ENCODE peak calls at places on chromosome 18, in four cellular contexts. I, T, Z and Q are unnamed samples.
A peak's percentile ranks its signal among the peaks of the same experiment; 100 is the strongest.

GRCh38 chr18:44899832-44900231 is 219.1 kb downstream of the SETBP1 start:
- DNase-seq in T (no peak), I (no peak), Z (no peak), Q (no peak)

GRCh38 chr18:47175895-47176575 is at the start of gene IER3IP1:
- DNase-seq in T (peak; percentile 93), Z (peak; percentile 92), I (peak; percentile 93), Q (peak; percentile 95)

GRCh38 chr18:24396082-24396623 is 1.5 kb downstream of the OSBPL1A start:
- DNase-seq in T (no peak), Z (no peak), I (no peak), Q (no peak)

GRCh38 chr18:11751305-11752115 is 62.4 kb downstream of the GNAL start:
- DNase-seq in T (no peak), I (no peak), Z (no peak), Q (no peak)

GRCh38 chr18:61337527-61337926 is 4.3 kb downstream of the CDH20 start:
- DNase-seq in I (no peak), Z (no peak), T (no peak), Q (no peak)

GRCh38 chr18:60649816-60650215 is 277.2 kb upstream of the MC4R start:
- DNase-seq in I (no peak), T (no peak), Z (no peak), Q (no peak)

GRCh38 chr18:79944126-79944731 is 7.2 kb downstream of the SLC66A2 start:
- DNase-seq in T (peak; percentile 32), Z (no peak), I (no peak), Q (peak; percentile 42)

GRCh38 chr18:52822160-52822559 is 482.2 kb downstream of the DCC start:
- DNase-seq in I (no peak), T (no peak), Z (no peak), Q (no peak)

GRCh38 chr18:31731628-31732027 is 29.1 kb downstream of the SLC25A52 start:
- DNase-seq in T (no peak), Z (no peak), I (no peak), Q (no peak)

GRCh38 chr18:44637210-44638051 is 43.3 kb upstream of the SETBP1 start:
- DNase-seq in I (no peak), Z (peak; percentile 83), T (no peak), Q (no peak)

GRCh38 chr18:9991021-9992000 is 77.5 kb downstream of the VAPA start:
- DNase-seq in Z (no peak), T (no peak), I (no peak), Q (no peak)

GRCh38 chr18:58308463-58308862 is 264.4 kb downstream of the NEDD4L start:
- DNase-seq in I (no peak), T (no peak), Z (no peak), Q (no peak)
- H3K4me1 ChIP-seq in I (peaks cover 7% of the 10 kb centered on the region), T (peaks cover 40% of the 10 kb centered on the region), Z (no peaks in the 10 kb centered on the region), Q (no peaks in the 10 kb centered on the region)

GRCh38 chr18:33987206-33987605 is 237.5 kb downstream of the NOL4 start:
- DNase-seq in T (no peak), I (no peak), Z (no peak), Q (no peak)

GRCh38 chr18:33983126-33983525 is 241.6 kb downstream of the NOL4 start:
- DNase-seq in I (no peak), Z (no peak), T (no peak), Q (no peak)
- H3K4me1 ChIP-seq in I (no peaks in the 10 kb centered on the region), Z (no peaks in the 10 kb centered on the region), T (no peaks in the 10 kb centered on the region), Q (no peaks in the 10 kb centered on the region)

DNA sequence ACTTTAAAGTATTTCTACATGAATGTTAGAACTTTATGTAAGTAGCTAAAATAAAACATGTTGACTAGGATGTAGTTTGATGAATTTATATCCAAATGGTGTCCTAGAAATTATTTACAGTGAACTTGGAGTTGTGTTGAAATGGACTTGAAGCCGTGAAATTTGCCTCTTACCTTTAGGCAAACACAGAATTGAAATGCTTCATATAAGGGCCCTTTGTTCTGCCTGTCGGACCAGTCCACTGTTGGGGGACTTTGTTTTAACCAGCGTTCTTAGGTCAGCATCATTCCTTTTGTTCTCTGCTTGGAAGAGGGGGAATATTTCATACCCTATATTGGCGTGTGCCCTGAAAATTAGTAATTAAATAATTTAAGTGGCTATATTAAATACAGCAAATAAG is 18.3 kb downstream of the RAB12 start:
- DNase-seq in Z (no peak), T (no peak), I (no peak), Q (no peak)
- H3K4me1 ChIP-seq in Z (no peaks in the 10 kb centered on the region), T (peaks cover 20% of the 10 kb centered on the region), I (peaks cover 21% of the 10 kb centered on the region), Q (no peaks in the 10 kb centered on the region)

DNA sequence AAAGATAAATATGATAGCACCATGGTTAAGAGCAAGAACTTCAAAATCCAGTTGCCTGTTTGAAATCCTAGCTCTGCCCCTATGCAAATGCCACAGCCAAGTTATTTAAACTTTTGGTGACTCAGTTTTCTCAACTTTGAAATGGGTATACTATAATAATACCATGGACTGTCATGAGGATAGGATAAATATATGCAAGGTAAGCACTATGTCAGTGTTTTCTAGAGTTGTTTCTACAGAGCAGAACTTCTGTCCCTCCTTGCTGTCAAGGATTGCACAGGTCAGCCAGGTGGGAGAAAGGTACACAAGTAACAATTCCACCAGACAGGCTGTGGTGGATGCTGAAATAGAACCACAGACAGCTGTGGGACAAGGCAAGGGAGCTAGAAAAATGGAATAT is 55.7 kb upstream of the BOD1L2 start:
- DNase-seq in Z (no peak), I (no peak), T (no peak), Q (no peak)
- H3K4me1 ChIP-seq in Z (no peaks in the 10 kb centered on the region), I (no peaks in the 10 kb centered on the region), T (no peaks in the 10 kb centered on the region), Q (no peaks in the 10 kb centered on the region)

GRCh38 chr18:75120521-75120920 is 88.4 kb downstream of the PTGR3 start:
- DNase-seq in I (no peak), T (no peak), Z (no peak), Q (no peak)
- H3K4me1 ChIP-seq in I (no peaks in the 10 kb centered on the region), T (no peaks in the 10 kb centered on the region), Z (no peaks in the 10 kb centered on the region), Q (no peaks in the 10 kb centered on the region)

GRCh38 chr18:50125456-50125855 is 69.5 kb downstream of the MYO5B start:
- DNase-seq in Z (no peak), T (no peak), I (no peak), Q (no peak)

GRCh38 chr18:50126466-50126865 is 68.5 kb downstream of the MYO5B start:
- DNase-seq in T (no peak), Z (no peak), I (no peak), Q (no peak)

GRCh38 chr18:50131591-50131990 is 63.4 kb downstream of the MYO5B start:
- DNase-seq in I (no peak), Z (peak; percentile 51), T (no peak), Q (no peak)

GRCh38 chr18:50128506-50129271 is 66.3 kb downstream of the MYO5B start:
- DNase-seq in T (no peak), Z (no peak), I (no peak), Q (no peak)

GRCh38 chr18:50127516-50128229 is 67.3 kb downstream of the MYO5B start:
- DNase-seq in T (no peak), Z (peak; percentile 18), I (no peak), Q (no peak)
- H3K4me1 ChIP-seq in T (no peaks in the 10 kb centered on the region), Z (no peaks in the 10 kb centered on the region), I (no peaks in the 10 kb centered on the region), Q (peaks cover 2% of the 10 kb centered on the region)

GRCh38 chr18:77071061-77071460 is 61.5 kb downstream of the MBP start:
- DNase-seq in Z (no peak), I (no peak), T (no peak), Q (no peak)
- H3K4me1 ChIP-seq in Z (peaks cover 39% of the 10 kb centered on the region), I (peaks cover 27% of the 10 kb centered on the region), T (peaks cover 86% of the 10 kb centered on the region), Q (no peaks in the 10 kb centered on the region)